ENCODE peak calls at places on chromosomes 4 and X, in four cellular contexts. One of them, this sample, is unnamed.

GRCh38 chr4:174317531-174317930 is 33.8 kb downstream of the CEP44 start:
- DNase-seq in HepG2: no peak
- DNase-seq in K562: no peak
- DNase-seq in HCT116: no peak
- DNase-seq in this sample: no peak

GRCh38 chr4:94741304-94741703 is 16.5 kb upstream of the BMPR1B start:
- DNase-seq in K562: no peak
- DNase-seq in HepG2: no peak
- DNase-seq in HCT116: no peak
- DNase-seq in this sample: no peak

GRCh38 chr4:117941611-117942010 is 92.7 kb upstream of the NDST3 start:
- DNase-seq in K562: no peak
- DNase-seq in HepG2: no peak
- DNase-seq in HCT116: no peak
- DNase-seq in this sample: no peak

GRCh38 chrX:41779058-41779564 is 55.1 kb downstream of the GPR82 start:
- DNase-seq in HepG2: peak
- DNase-seq in HCT116: peak
- DNase-seq in K562: no peak
- DNase-seq in this sample: peak

GRCh38 chrX:108250654-108251579 is 159.3 kb downstream of the ATG4A start:
- DNase-seq in HepG2: no peak
- DNase-seq in HCT116: no peak
- DNase-seq in K562: no peak
- DNase-seq in this sample: no peak

GRCh38 chrX:63050225-63050624 is 300.9 kb downstream of the SPIN4 start:
- DNase-seq in K562: no peak
- DNase-seq in HCT116: peak
- DNase-seq in HepG2: no peak
- DNase-seq in this sample: peak

GRCh38 chr4:52106701-52107100 is 55.6 kb downstream of the SPATA18 start:
- DNase-seq in HepG2: no peak
- DNase-seq in K562: no peak
- DNase-seq in HCT116: no peak
- DNase-seq in this sample: no peak

GRCh38 chr4:186068581-186069402 is at the start of gene TLR3:
- DNase-seq in K562: no peak
- DNase-seq in HepG2: no peak
- DNase-seq in HCT116: no peak
- DNase-seq in this sample: no peak

GRCh38 chr4:107951551-107951950 is 20.2 kb downstream of the CYP2U1 start:
- DNase-seq in HCT116: no peak
- DNase-seq in K562: no peak
- DNase-seq in HepG2: no peak
- DNase-seq in this sample: no peak

GRCh38 chr4:134544303-134544761 is 342.7 kb upstream of the PABPC4L start:
- DNase-seq in HCT116: peak
- DNase-seq in K562: no peak
- DNase-seq in HepG2: no peak
- DNase-seq in this sample: no peak

GRCh38 chr4:88533088-88533790 is 9.7 kb upstream of the PYURF start:
- DNase-seq in K562: no peak
- DNase-seq in HCT116: no peak
- DNase-seq in HepG2: no peak
- DNase-seq in this sample: no peak

GRCh38 chr4:82626251-82626868 is 64.6 kb upstream of the TMEM150C start:
- DNase-seq in K562: no peak
- DNase-seq in HCT116: no peak
- DNase-seq in HepG2: no peak
- DNase-seq in this sample: no peak

GRCh38 chr4:107854326-107855030 is 29.7 kb downstream of the SGMS2 start:
- DNase-seq in K562: no peak
- DNase-seq in HCT116: no peak
- DNase-seq in HepG2: no peak
- DNase-seq in this sample: no peak

GRCh38 chr4:84433603-84434232 is 65.4 kb downstream of the NKX6-1 start:
- DNase-seq in HCT116: no peak
- DNase-seq in HepG2: no peak
- DNase-seq in K562: no peak
- DNase-seq in this sample: no peak

GRCh38 chr4:74365761-74366160 is 816 bp downstream of the EREG start:
- DNase-seq in HCT116: no peak
- DNase-seq in HepG2: no peak
- DNase-seq in K562: no peak
- DNase-seq in this sample: no peak

GRCh38 chrX:121592884-121593283 is 545.5 kb downstream of the GLUD2 start:
- DNase-seq in HCT116: no peak
- DNase-seq in K562: no peak
- DNase-seq in HepG2: no peak
- DNase-seq in this sample: no peak

GRCh38 chrX:106728337-106728736 is 1.8 kb downstream of the RNF128 start:
- DNase-seq in HCT116: no peak
- DNase-seq in K562: no peak
- DNase-seq in HepG2: no peak
- DNase-seq in this sample: no peak

GRCh38 chr4:186900980-186901379 is 177.3 kb upstream of the FAT1 start:
- DNase-seq in K562: no peak
- DNase-seq in HCT116: no peak
- DNase-seq in HepG2: peak
- DNase-seq in this sample: no peak

GRCh38 chr4:70133473-70133872 is 20.6 kb upstream of the PRR27 start:
- DNase-seq in HepG2: no peak
- DNase-seq in HCT116: no peak
- DNase-seq in K562: no peak
- DNase-seq in this sample: no peak

GRCh38 chr4:13860126-13860525 is 232.6 kb upstream of the BOD1L1 start:
- DNase-seq in HepG2: peak
- DNase-seq in HCT116: no peak
- DNase-seq in K562: no peak
- DNase-seq in this sample: no peak

GRCh38 chrX:18449271-18449670 is 23.9 kb downstream of the CDKL5 start:
- DNase-seq in HepG2: no peak
- DNase-seq in HCT116: no peak
- DNase-seq in K562: no peak
- DNase-seq in this sample: no peak

GRCh38 chrX:16087081-16087480 is 36.3 kb upstream of the GRPR start:
- DNase-seq in HCT116: no peak
- DNase-seq in K562: no peak
- DNase-seq in HepG2: no peak
- DNase-seq in this sample: no peak

GRCh38 chr4:116639070-116639577 is 446.3 kb downstream of the TRAM1L1 start:
- DNase-seq in HepG2: no peak
- DNase-seq in HCT116: no peak
- DNase-seq in K562: no peak
- DNase-seq in this sample: no peak

GRCh38 chrX:29044802-29045201 is 457.6 kb downstream of the IL1RAPL1 start:
- DNase-seq in HCT116: no peak
- DNase-seq in HepG2: no peak
- DNase-seq in K562: no peak
- DNase-seq in this sample: no peak

GRCh38 chrX:52271212-52271611 is 86.5 kb downstream of the MAGED4 start:
- DNase-seq in HepG2: no peak
- DNase-seq in HCT116: no peak
- DNase-seq in K562: no peak
- DNase-seq in this sample: no peak

GRCh38 chrX:136258951-136259350 is 7.8 kb upstream of the MAP7D3 start:
- DNase-seq in K562: no peak
- DNase-seq in HepG2: no peak
- DNase-seq in HCT116: no peak
- DNase-seq in this sample: no peak

GRCh38 chr4:40827774-40828173 is 78.0 kb downstream of the NSUN7 start:
- DNase-seq in HepG2: no peak
- DNase-seq in K562: no peak
- DNase-seq in HCT116: no peak
- DNase-seq in this sample: no peak

GRCh38 chr4:187141101-187141500 is 417.4 kb upstream of the FAT1 start:
- DNase-seq in HCT116: no peak
- DNase-seq in HepG2: no peak
- DNase-seq in K562: no peak
- DNase-seq in this sample: no peak

DNA sequence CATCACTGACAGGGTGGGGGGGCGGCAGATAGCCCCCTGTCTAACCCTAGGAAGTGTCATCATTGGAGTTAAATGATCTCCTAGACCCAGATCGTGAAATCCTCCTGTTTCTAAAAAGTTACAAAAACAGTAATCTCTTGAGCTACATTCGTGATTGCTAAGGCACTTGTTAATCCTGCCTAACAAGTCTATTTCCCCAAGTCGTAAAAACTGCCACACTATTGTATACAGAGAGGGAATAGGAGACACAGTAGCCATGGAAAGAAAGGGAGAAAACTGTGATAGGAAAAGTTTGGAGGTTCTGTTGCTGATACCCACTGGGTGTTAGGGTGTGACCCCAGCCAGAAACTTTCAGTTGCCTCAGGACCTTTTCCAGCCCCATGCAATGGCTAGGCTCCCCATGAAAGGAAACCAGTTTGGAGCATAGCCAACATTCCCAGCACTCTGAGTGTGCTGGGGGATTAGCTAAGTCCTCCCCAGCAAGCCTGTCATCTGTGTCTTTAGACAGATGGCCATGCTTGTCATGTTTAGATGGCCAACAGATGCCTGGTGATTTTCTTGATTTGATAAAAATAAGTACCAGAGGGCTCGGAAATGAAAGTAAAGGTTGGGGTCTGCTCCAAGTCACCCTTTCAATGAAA is 63.2 kb upstream of the ANXA10 start:
- DNase-seq in HCT116: no peak
- DNase-seq in K562: no peak
- DNase-seq in HepG2: no peak
- DNase-seq in this sample: no peak
- TF ChIP-seq CTCF in HCT116: no peak
- TF ChIP-seq CTCF in K562: no peak
- TF ChIP-seq CTCF in HepG2: no peak
- TF ChIP-seq CTCF in this sample: no peak

DNA sequence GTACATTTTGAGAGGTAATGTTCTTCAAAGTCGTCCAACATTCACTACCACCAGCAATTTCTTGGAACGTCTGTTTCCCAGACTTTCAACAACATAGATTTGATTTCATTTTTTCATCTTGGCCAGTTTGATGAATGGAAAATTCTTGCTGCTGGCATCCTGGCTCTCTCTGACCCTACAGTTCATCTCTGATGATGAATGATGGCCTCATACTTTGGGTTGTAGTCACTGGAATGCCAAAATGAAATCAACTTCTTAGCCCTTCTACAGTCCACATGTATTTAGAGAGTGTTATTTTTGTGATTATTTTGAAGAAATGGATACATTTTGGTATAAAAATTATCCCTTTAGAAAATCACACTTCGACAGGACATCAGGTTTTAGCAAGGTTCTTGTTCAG is 8.8 kb downstream of the CHST7 start:
- DNase-seq in HepG2: no peak
- DNase-seq in HCT116: peak
- DNase-seq in K562: no peak
- DNase-seq in this sample: no peak
- TF ChIP-seq TCF7L2 in HepG2: no peak
- TF ChIP-seq TCF7L2 in HCT116: no peak
- TF ChIP-seq TCF7L2 in K562: no peak
- TF ChIP-seq TCF7L2 in this sample: no peak

GRCh38 chr4:184386271-184386781 is 88.0 kb downstream of the IRF2 start:
- DNase-seq in K562: peak
- DNase-seq in HCT116: no peak
- DNase-seq in HepG2: no peak
- DNase-seq in this sample: no peak

GRCh38 chr4:184384056-184384809 is 90.1 kb downstream of the IRF2 start:
- DNase-seq in HCT116: no peak
- DNase-seq in K562: no peak
- DNase-seq in HepG2: peak
- DNase-seq in this sample: peak

GRCh38 chr4:184384810-184385557 is 89.4 kb downstream of the IRF2 start:
- DNase-seq in HCT116: no peak
- DNase-seq in HepG2: no peak
- DNase-seq in K562: no peak
- DNase-seq in this sample: no peak

GRCh38 chr4:184387351-184387750 is 87.0 kb downstream of the IRF2 start:
- DNase-seq in K562: no peak
- DNase-seq in HCT116: no peak
- DNase-seq in HepG2: no peak
- DNase-seq in this sample: no peak

DNA sequence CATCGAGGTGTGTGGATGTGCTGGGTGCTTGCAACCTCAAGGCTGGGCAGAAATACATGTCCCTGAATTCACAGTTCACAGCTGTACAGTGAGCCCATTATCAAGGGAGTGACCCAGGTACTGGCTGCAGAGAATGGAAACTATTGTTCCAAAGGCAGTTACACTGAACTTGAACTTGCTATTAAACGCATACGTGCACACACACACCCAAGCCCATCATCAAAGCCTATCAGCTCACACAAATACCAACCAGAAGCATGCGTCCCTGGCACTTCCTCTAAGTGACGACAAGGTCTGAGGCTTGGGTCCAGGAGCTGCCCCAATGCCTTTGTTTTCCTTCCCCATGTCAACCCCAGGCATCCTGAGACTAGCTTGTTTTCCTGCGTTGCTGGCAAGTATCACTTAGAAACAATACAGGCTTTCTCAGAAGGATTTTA is 88.6 kb downstream of the IRF2 start:
- DNase-seq in HCT116: no peak
- DNase-seq in K562: no peak
- DNase-seq in HepG2: peak
- DNase-seq in this sample: no peak
- TF ChIP-seq POLR2AphosphoS5 in HCT116: no peak
- TF ChIP-seq POLR2AphosphoS5 in K562: no peak
- TF ChIP-seq POLR2AphosphoS5 in HepG2: no peak
- TF ChIP-seq POLR2AphosphoS5 in this sample: no peak

GRCh38 chr4:20252656-20253271 is 1.1 kb downstream of the SLIT2 start:
- DNase-seq in HepG2: no peak
- DNase-seq in HCT116: no peak
- DNase-seq in K562: no peak
- DNase-seq in this sample: no peak

GRCh38 chr4:20253272-20253798 is 1.6 kb downstream of the SLIT2 start:
- DNase-seq in K562: no peak
- DNase-seq in HCT116: no peak
- DNase-seq in HepG2: no peak
- DNase-seq in this sample: no peak

GRCh38 chr4:20251061-20251795 is 477 bp upstream of the SLIT2 start:
- DNase-seq in K562: no peak
- DNase-seq in HepG2: no peak
- DNase-seq in HCT116: no peak
- DNase-seq in this sample: no peak

GRCh38 chr4:20253799-20254409 is 2.2 kb downstream of the SLIT2 start:
- DNase-seq in HCT116: no peak
- DNase-seq in HepG2: no peak
- DNase-seq in K562: no peak
- DNase-seq in this sample: no peak

GRCh38 chr4:20251796-20252655 is at the start of gene SLIT2:
- DNase-seq in K562: peak
- DNase-seq in HCT116: peak
- DNase-seq in HepG2: peak
- DNase-seq in this sample: no peak
- TF ChIP-seq CTCF in K562: no peak
- TF ChIP-seq CTCF in HCT116: no peak
- TF ChIP-seq CTCF in HepG2: no peak
- TF ChIP-seq CTCF in this sample: no peak